ENCODE peak calls at places on chromosomes 12 and 14, in nine cellular contexts. X, R, J, K, E, N, H, Y and S are unnamed samples.
A peak's percentile ranks its signal among the peaks of the same experiment; 100 is the strongest.

GRCh38 chr14:70665448-70666363 is 24.0 kb downstream of the TTC9 start:
- DNase-seq in J (no peak), H (peak; percentile 49), X (peak; percentile 86), K (no peak), E (no peak), Y (peak; percentile 74), N (no peak), R (peak; percentile 43), S (no peak)

GRCh38 chr14:64979336-64980074 is 7.2 kb upstream of the FNTB start:
- DNase-seq in X (no peak), K (no peak), J (peak; percentile 28), R (peak; percentile 45), Y (no peak), E (no peak), N (peak; percentile 23), H (peak; percentile 68), S (no peak)

GRCh38 chr14:67411820-67412421 is at the start of gene PLEK2:
- DNase-seq in J (peak; percentile 65), N (peak; percentile 20), X (peak; percentile 88), Y (no peak), H (peak; percentile 63), E (no peak), R (peak; percentile 53), K (no peak), S (peak; percentile 70)

GRCh38 chr12:26471560-26471959 is 276.2 kb downstream of the SSPN start:
- DNase-seq in X (no peak), H (peak; percentile 73), R (no peak), K (no peak), J (no peak), Y (no peak), N (peak; percentile 11), E (no peak), S (no peak)

GRCh38 chr14:78638926-78639325 is 468.8 kb downstream of the NRXN3 start:
- DNase-seq in J (no peak), Y (no peak), E (no peak), K (no peak), R (no peak), N (no peak), X (no peak), H (no peak), S (no peak)

GRCh38 chr12:88639361-88639760 is 59.1 kb upstream of the KITLG start:
- DNase-seq in E (no peak), H (no peak), R (no peak), N (peak; percentile 80), Y (no peak), X (peak; percentile 12), J (no peak), K (no peak), S (no peak)

GRCh38 chr12:119055977-119056376 is 74.6 kb downstream of the SRRM4 start:
- DNase-seq in R (no peak), N (no peak), X (no peak), K (no peak), J (no peak), H (no peak), E (no peak), Y (no peak), S (no peak)

GRCh38 chr14:36068777-36069534 is 107.6 kb downstream of the PTCSC3 start:
- DNase-seq in H (peak; percentile 72), Y (no peak), R (peak; percentile 13), J (no peak), X (no peak), N (peak; percentile 26), E (no peak), K (no peak), S (no peak)

GRCh38 chr14:53003776-53004175 is 52.9 kb upstream of the FERMT2 start:
- DNase-seq in K (no peak), X (no peak), N (no peak), H (no peak), R (no peak), Y (no peak), E (no peak), J (no peak), S (no peak)

GRCh38 chr14:59159169-59159568 is 29.3 kb upstream of the DAAM1 start:
- DNase-seq in E (no peak), X (no peak), H (no peak), J (no peak), K (no peak), N (peak; percentile 61), R (no peak), Y (no peak), S (no peak)

GRCh38 chr12:31589582-31589895 is 1.4 kb downstream of the DENND5B start:
- DNase-seq in H (no peak), R (no peak), N (no peak), E (no peak), X (no peak), Y (peak; percentile 66), J (peak; percentile 81), K (no peak), S (no peak)

GRCh38 chr12:71639341-71639760 is 24.3 kb downstream of the ZFC3H1 start:
- DNase-seq in R (peak; percentile 39), K (no peak), E (peak; percentile 29), H (peak; percentile 17), X (no peak), Y (peak; percentile 21), N (no peak), J (peak; percentile 37), S (no peak)

GRCh38 chr14:95495093-95495492 is 21.4 kb downstream of the SYNE3 start:
- DNase-seq in X (no peak), R (no peak), N (no peak), E (no peak), Y (no peak), K (no peak), H (no peak), J (no peak), S (no peak)

GRCh38 chr12:80617733-80618132 is 89.7 kb upstream of the MYF6 start:
- DNase-seq in X (no peak), J (peak; percentile 54), K (no peak), R (no peak), Y (no peak), H (no peak), E (no peak), N (no peak), S (no peak)

GRCh38 chr14:22656945-22657711 is 13.0 kb upstream of the OR6J1 start:
- DNase-seq in J (no peak), H (no peak), X (no peak), K (no peak), N (no peak), E (no peak), R (no peak), Y (no peak), S (no peak)

GRCh38 chr12:130375888-130376287 is 38.2 kb downstream of the PIWIL1 start:
- DNase-seq in X (no peak), H (no peak), R (no peak), Y (no peak), N (no peak), J (no peak), E (no peak), K (no peak), S (no peak)

GRCh38 chr14:73255693-73256225 is 18.5 kb downstream of the PAPLN start:
- DNase-seq in E (no peak), N (no peak), J (no peak), K (no peak), R (no peak), X (no peak), Y (no peak), H (no peak), S (no peak)

GRCh38 chr12:6358886-6359285 is 16.5 kb downstream of the SCNN1A start:
- DNase-seq in N (no peak), K (no peak), H (no peak), J (no peak), E (no peak), X (no peak), Y (no peak), R (no peak), S (no peak)
- H3K4me1 ChIP-seq in N (peaks cover 2% of the 10 kb centered on the region), K (no peaks in the 10 kb centered on the region), H (no peaks in the 10 kb centered on the region), J (peaks cover 7% of the 10 kb centered on the region), E (peaks cover 9% of the 10 kb centered on the region), X (peaks cover 29% of the 10 kb centered on the region), Y (peaks cover 44% of the 10 kb centered on the region), R (peaks cover 32% of the 10 kb centered on the region), S (no peaks in the 10 kb centered on the region)

GRCh38 chr14:105952826-105953225 is 426.4 kb downstream of the TMEM121 start:
- DNase-seq in J (no peak), X (no peak), H (no peak), K (no peak), E (no peak), Y (no peak), N (no peak), R (no peak), S (no peak)

GRCh38 chr14:105947599-105947998 is 421.2 kb downstream of the TMEM121 start:
- DNase-seq in J (no peak), H (no peak), N (no peak), Y (no peak), K (no peak), X (no peak), R (no peak), E (no peak), S (no peak)

GRCh38 chr14:105951399-105951798 is 425.0 kb downstream of the TMEM121 start:
- DNase-seq in X (no peak), N (no peak), Y (no peak), R (no peak), J (no peak), K (no peak), E (no peak), H (no peak), S (no peak)

GRCh38 chr14:105952222-105952621 is 425.8 kb downstream of the TMEM121 start:
- DNase-seq in Y (no peak), K (no peak), H (no peak), X (no peak), J (no peak), E (no peak), N (no peak), R (no peak), S (no peak)
- H3K4me3 ChIP-seq in Y (no peak overlapping the region), K (no peak overlapping the region), H (no peak overlapping the region), X (no peak overlapping the region), J (no peak overlapping the region), E (no peak overlapping the region), N (no peak overlapping the region), R (no peak overlapping the region), S (no peak overlapping the region)

DNA sequence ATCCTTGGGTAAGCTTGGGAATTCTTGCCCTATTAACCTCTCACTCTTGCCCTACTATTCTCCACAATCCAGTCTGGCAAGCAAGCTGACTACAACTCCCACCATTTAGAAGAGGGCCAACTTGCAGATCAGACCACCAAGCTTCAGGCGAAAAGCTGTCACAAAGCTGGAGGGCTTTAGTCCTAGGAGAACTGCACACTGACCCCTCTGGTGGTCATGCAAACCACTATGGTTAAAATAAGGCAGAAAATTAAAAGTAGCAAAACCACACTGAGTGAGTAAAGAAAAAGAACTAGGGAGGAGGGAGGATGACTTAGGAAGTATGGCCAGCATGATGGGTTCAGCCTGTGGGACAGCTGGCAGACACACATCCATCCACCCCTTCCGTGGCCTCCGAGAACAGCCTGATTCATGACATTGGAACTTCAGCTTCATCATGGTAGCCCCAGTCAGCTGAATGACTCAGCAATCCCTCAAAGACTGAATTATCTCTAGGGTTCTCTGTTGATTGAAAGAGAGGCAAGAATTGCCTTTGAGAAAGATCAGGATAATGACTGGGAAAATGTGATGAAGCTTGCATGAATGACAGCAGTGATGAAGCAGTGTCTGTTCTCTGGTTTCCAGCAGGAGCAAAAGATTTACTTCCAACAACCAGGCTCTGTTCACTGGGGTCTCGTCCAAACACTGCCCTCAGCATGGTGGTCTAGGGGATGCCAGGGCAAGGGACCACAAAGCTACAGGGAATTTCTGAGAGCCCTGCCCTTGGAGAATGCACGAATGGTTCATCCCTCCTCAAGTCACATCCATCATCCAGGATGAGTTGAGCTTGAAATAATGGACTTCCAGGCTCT is 24.4 kb downstream of the PITPNM2 start:
- DNase-seq in Y (no peak), H (peak; percentile 97), K (no peak), N (peak; percentile 97), R (peak; percentile 94), X (peak; percentile 41), E (peak; percentile 66), J (no peak), S (no peak)
- H3K4me1 ChIP-seq in Y (peaks cover 4% of the 10 kb centered on the region), H (peaks cover 29% of the 10 kb centered on the region), K (peaks cover 12% of the 10 kb centered on the region), N (peaks cover 13% of the 10 kb centered on the region), R (peaks cover 58% of the 10 kb centered on the region), X (peaks cover 12% of the 10 kb centered on the region), E (peaks cover 26% of the 10 kb centered on the region), J (no peaks in the 10 kb centered on the region), S (peaks cover 33% of the 10 kb centered on the region)

GRCh38 chr12:39616666-39617065 is 2.9 kb downstream of the ABCD2 start:
- DNase-seq in Y (no peak), N (no peak), J (no peak), X (no peak), K (no peak), H (no peak), E (no peak), R (no peak), S (no peak)
- H3K4me3 ChIP-seq in Y (no peak overlapping the region), N (no peak overlapping the region), J (no peak overlapping the region), X (no peak overlapping the region), K (no peak overlapping the region), H (no peak overlapping the region), E (peak overlapping the region; percentile 62), R (no peak overlapping the region), S (peak overlapping the region; percentile 53)